ENCODE peak calls at places on chromosome 14, in seven cellular contexts. H is GM23338, O is transverse colon, M is HAP-1, L is Panc1, N is psoas muscle, A is uterus. E is an unnamed sample. For H3K36me3 and H3K4me1, the result is how much of the 10 kb centered on the place peaks cover.

GRCh38 chr14:53882684-53883083 is 73.9 kb downstream of the BMP4 start:
- DNase-seq in H (no peak), O (no peak), M (no peak), L (no peak), N (no peak), A (no peak), E (no peak)

GRCh38 chr14:75088153-75088552 is 18.7 kb downstream of the ZC2HC1C start:
- DNase-seq in H (no peak), O (no peak), M (no peak), L (no peak), N (no peak), A (no peak), E (no peak)

GRCh38 chr14:74049886-74050495 is 30.8 kb downstream of the BBOF1 start:
- DNase-seq in H (no peak), O (no peak), M (no peak), L (no peak), N (no peak), A (no peak), E (no peak)

GRCh38 chr14:69262516-69262915 is 2.6 kb downstream of the GALNT16 start:
- DNase-seq in H (peak), O (no peak), M (no peak), L (no peak), N (no peak), A (no peak), E (no peak)

GRCh38 chr14:94480809-94481208 is 4.8 kb upstream of the SERPINA9 start:
- DNase-seq in H (no peak), O (no peak), M (no peak), L (no peak), N (no peak), A (no peak), E (no peak)

GRCh38 chr14:69427596-69427995 is 29.1 kb downstream of the SLC39A9 start:
- DNase-seq in H (no peak), O (no peak), M (no peak), L (no peak), N (no peak), A (no peak), E (peak)

GRCh38 chr14:59360923-59361794 is 104.0 kb downstream of the GPR135 start:
- DNase-seq in H (no peak), O (peak), M (no peak), L (no peak), N (peak), A (peak), E (peak)

GRCh38 chr14:74799765-74800164 is 36.6 kb downstream of the YLPM1 start:
- DNase-seq in H (no peak), O (no peak), M (no peak), L (no peak), N (no peak), A (no peak), E (no peak)

GRCh38 chr14:57848786-57849185 is 17.1 kb downstream of the SLC35F4 start:
- DNase-seq in H (no peak), O (no peak), M (no peak), L (no peak), N (no peak), A (no peak), E (no peak)

GRCh38 chr14:69895109-69895508 is 15.9 kb downstream of the SMOC1 start:
- DNase-seq in H (no peak), O (no peak), M (no peak), L (no peak), N (no peak), A (no peak), E (no peak)

GRCh38 chr14:72742682-72743195 is 151.2 kb downstream of the DPF3 start:
- DNase-seq in H (no peak), O (no peak), M (no peak), L (no peak), N (no peak), A (no peak), E (no peak)
- H3K36me3 ChIP-seq in H (under half), O (under half), M (under half), L (under half), N (under half), A (under half), E (under half)

GRCh38 chr14:90548455-90548854 is 151.6 kb downstream of the CALM1 start:
- DNase-seq in H (no peak), O (no peak), M (no peak), L (no peak), N (no peak), A (no peak), E (no peak)

GRCh38 chr14:90551070-90551704 is 154.4 kb downstream of the CALM1 start:
- DNase-seq in H (no peak), O (no peak), M (no peak), L (no peak), N (no peak), A (no peak), E (peak)

GRCh38 chr14:90547968-90548367 is 151.1 kb downstream of the CALM1 start:
- DNase-seq in H (no peak), O (no peak), M (no peak), L (no peak), N (no peak), A (no peak), E (no peak)

GRCh38 chr14:90551733-90552464 is 155.1 kb downstream of the CALM1 start:
- DNase-seq in H (no peak), O (no peak), M (no peak), L (no peak), N (no peak), A (no peak), E (peak)

GRCh38 chr14:90549794-90550591 is 153.2 kb downstream of the CALM1 start:
- DNase-seq in H (no peak), O (no peak), M (no peak), L (no peak), N (no peak), A (no peak), E (no peak)
- H3K4me1 ChIP-seq in H (under half), O (under half), M (under half), L (under half), N (under half), A (under half), E (under half)

GRCh38 chr14:61471297-61471980 is 150.1 kb downstream of the PRKCH start:
- DNase-seq in H (no peak), O (no peak), M (no peak), L (no peak), N (no peak), A (no peak), E (no peak)

GRCh38 chr14:61469771-61470170 is 148.4 kb downstream of the PRKCH start:
- DNase-seq in H (no peak), O (no peak), M (no peak), L (no peak), N (no peak), A (no peak), E (no peak)

GRCh38 chr14:61472025-61472672 is 150.8 kb downstream of the PRKCH start:
- DNase-seq in H (no peak), O (no peak), M (no peak), L (no peak), N (no peak), A (no peak), E (peak)

GRCh38 chr14:61470261-61470953 is 149.0 kb downstream of the PRKCH start:
- DNase-seq in H (peak), O (no peak), M (peak), L (no peak), N (no peak), A (no peak), E (peak)

GRCh38 chr14:61470954-61471279 is 149.5 kb downstream of the PRKCH start:
- DNase-seq in H (no peak), O (no peak), M (no peak), L (no peak), N (no peak), A (no peak), E (no peak)
- H3K36me3 ChIP-seq in H (under half), O (under half), M (under half), L (under half), N (under half), A (under half), E (under half)

GRCh38 chr14:61110683-61111082 is 129.6 kb downstream of the SLC38A6 start:
- DNase-seq in H (no peak), O (no peak), M (no peak), L (no peak), N (no peak), A (no peak), E (no peak)

GRCh38 chr14:61107896-61108295 is 126.9 kb downstream of the SLC38A6 start:
- DNase-seq in H (no peak), O (no peak), M (no peak), L (no peak), N (no peak), A (no peak), E (no peak)

GRCh38 chr14:61109288-61109687 is 128.2 kb downstream of the SLC38A6 start:
- DNase-seq in H (no peak), O (no peak), M (no peak), L (no peak), N (no peak), A (no peak), E (no peak)

GRCh38 chr14:61107148-61107641 is 126.2 kb downstream of the SLC38A6 start:
- DNase-seq in H (no peak), O (no peak), M (no peak), L (no peak), N (peak), A (peak), E (no peak)

GRCh38 chr14:61108742-61109141 is 127.7 kb downstream of the SLC38A6 start:
- DNase-seq in H (no peak), O (no peak), M (no peak), L (no peak), N (no peak), A (no peak), E (no peak)
- H3K4me1 ChIP-seq in H (under half), O (under half), M (under half), L (under half), N (half or more), A (under half), E (under half)

GRCh38 chr14:100531152-100531551 is 56.1 kb downstream of the BEGAIN start:
- DNase-seq in H (no peak), O (no peak), M (no peak), L (no peak), N (no peak), A (no peak), E (no peak)
- H3K36me3 ChIP-seq in H (under half), O (under half), M (under half), L (under half), N (under half), A (under half), E (under half)

GRCh38 chr14:32337759-32338158 is 8.7 kb downstream of the AKAP6 start:
- DNase-seq in H (no peak), O (no peak), M (no peak), L (no peak), N (no peak), A (no peak), E (no peak)
- H3K4me1 ChIP-seq in H (under half), O (under half), M (under half), L (under half), N (under half), A (under half), E (under half)

DNA sequence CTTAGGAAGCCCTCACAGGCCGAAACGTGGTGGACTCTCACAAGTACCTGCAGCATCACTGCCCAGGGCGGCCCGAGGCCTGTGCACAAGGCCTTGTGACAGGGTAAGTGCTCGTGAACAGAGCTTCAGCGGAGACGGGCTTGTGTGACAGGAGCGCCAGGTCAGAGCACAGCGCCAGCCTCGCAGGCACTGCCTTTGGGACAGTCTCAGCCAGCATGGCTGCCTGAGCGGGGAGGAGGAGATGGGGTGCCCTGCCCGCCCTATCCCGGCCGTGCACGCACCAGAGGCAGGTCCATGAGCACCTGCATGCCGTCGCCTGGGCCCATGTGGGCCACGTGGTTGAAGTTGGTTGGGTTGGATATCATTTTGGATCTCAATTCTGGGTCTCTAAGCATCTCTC is 16.9 kb downstream of the AMN start:
- DNase-seq in H (no peak), O (no peak), M (no peak), L (no peak), N (no peak), A (no peak), E (no peak)
- H3K36me3 ChIP-seq in H (under half), O (under half), M (under half), L (under half), N (half or more), A (under half), E (under half)

DNA sequence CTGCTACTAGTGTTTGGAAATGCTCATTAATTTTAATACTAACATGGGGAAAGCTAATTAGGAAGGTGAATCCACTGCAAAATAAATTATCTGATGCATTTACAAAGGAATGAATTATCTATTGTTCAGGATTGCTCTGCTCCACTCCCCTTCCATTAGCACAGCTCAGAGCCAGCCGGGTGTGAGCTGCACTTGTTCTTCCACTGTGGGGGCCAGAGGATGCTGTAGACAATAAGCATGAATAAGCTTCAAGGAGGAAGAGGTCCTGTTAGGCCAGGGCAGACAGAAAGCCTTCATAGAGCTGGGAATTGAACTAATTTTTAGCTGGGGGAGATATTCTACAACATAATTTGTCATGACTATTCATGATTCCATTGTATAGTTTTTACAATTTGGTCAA is 137.6 kb upstream of the MAX start:
- DNase-seq in H (no peak), O (no peak), M (no peak), L (no peak), N (no peak), A (no peak), E (no peak)
- H3K4me1 ChIP-seq in H (under half), O (under half), M (under half), L (under half), N (under half), A (under half), E (under half)

DNA sequence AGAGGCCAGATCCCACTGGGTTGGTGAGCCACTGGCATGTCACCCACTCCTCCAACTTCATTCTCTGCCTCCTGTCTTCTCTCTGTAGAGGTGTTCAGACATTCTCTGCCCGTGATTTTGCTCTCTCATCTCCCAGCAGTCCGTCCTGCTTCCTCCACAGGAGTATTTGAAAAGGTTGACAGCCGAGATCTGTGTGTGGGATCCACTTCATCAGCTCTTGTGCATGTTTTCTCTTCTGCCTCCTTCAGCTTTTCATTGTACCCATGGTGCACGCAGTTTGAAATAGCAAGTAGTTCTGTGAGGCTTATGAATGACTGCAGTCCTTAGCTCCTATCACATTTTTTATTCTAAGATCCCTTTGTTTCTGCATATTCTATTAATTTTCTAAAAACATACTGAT is 34.8 kb downstream of the ZC3H14 start:
- DNase-seq in H (no peak), O (no peak), M (no peak), L (no peak), N (no peak), A (no peak), E (no peak)
- H3K36me3 ChIP-seq in H (under half), O (half or more), M (under half), L (under half), N (half or more), A (under half), E (under half)

GRCh38 chr14:99808515-99808914 is 15.3 kb downstream of the EML1 start:
- DNase-seq in H (no peak), O (no peak), M (no peak), L (no peak), N (no peak), A (peak), E (no peak)

GRCh38 chr14:99809376-99809775 is 16.2 kb downstream of the EML1 start:
- DNase-seq in H (no peak), O (peak), M (no peak), L (no peak), N (peak), A (peak), E (no peak)

GRCh38 chr14:99808133-99808505 is 14.9 kb downstream of the EML1 start:
- DNase-seq in H (no peak), O (no peak), M (no peak), L (no peak), N (no peak), A (peak), E (no peak)

GRCh38 chr14:99812096-99812750 is 19.0 kb downstream of the EML1 start:
- DNase-seq in H (no peak), O (no peak), M (no peak), L (no peak), N (no peak), A (no peak), E (no peak)

GRCh38 chr14:99809864-99810854 is 16.9 kb downstream of the EML1 start:
- DNase-seq in H (no peak), O (no peak), M (no peak), L (no peak), N (peak), A (peak), E (no peak)
- H3K4me1 ChIP-seq in H (under half), O (under half), M (under half), L (under half), N (under half), A (under half), E (under half)